ENCODE peak calls at places on chromosome 3, in six cellular contexts. One of them, this sample, is unnamed.

GRCh38 chr3:133703915-133704314 is 42.2 kb upstream of the TOPBP1 start:
- DNase-seq in thyroid gland: no peak
- DNase-seq in psoas muscle: no peak
- DNase-seq in fibroblast of the aortic adventitia: no peak
- DNase-seq in OCI-LY7: no peak
- DNase-seq in lower leg skin: no peak
- DNase-seq in this sample: no peak

GRCh38 chr3:146581877-146582508 is 23.2 kb downstream of the PLSCR5 start:
- DNase-seq in thyroid gland: no peak
- DNase-seq in psoas muscle: no peak
- DNase-seq in fibroblast of the aortic adventitia: peak
- DNase-seq in OCI-LY7: no peak
- DNase-seq in lower leg skin: no peak
- DNase-seq in this sample: no peak

GRCh38 chr3:16866447-16867025 is 18.2 kb upstream of the PLCL2 start:
- DNase-seq in thyroid gland: no peak
- DNase-seq in psoas muscle: no peak
- DNase-seq in fibroblast of the aortic adventitia: no peak
- DNase-seq in OCI-LY7: peak
- DNase-seq in lower leg skin: no peak
- DNase-seq in this sample: peak

GRCh38 chr3:15989419-15989818 is 185.1 kb upstream of the GALNT15 start:
- DNase-seq in thyroid gland: no peak
- DNase-seq in psoas muscle: no peak
- DNase-seq in fibroblast of the aortic adventitia: no peak
- DNase-seq in OCI-LY7: peak
- DNase-seq in lower leg skin: no peak
- DNase-seq in this sample: no peak

GRCh38 chr3:4021162-4021561 is 221.9 kb downstream of the LRRN1 start:
- DNase-seq in thyroid gland: no peak
- DNase-seq in psoas muscle: no peak
- DNase-seq in fibroblast of the aortic adventitia: no peak
- DNase-seq in OCI-LY7: no peak
- DNase-seq in lower leg skin: no peak
- DNase-seq in this sample: no peak

GRCh38 chr3:119575507-119575906 is 3.8 kb upstream of the ADPRH start:
- DNase-seq in thyroid gland: no peak
- DNase-seq in psoas muscle: no peak
- DNase-seq in fibroblast of the aortic adventitia: no peak
- DNase-seq in OCI-LY7: no peak
- DNase-seq in lower leg skin: no peak
- DNase-seq in this sample: no peak

GRCh38 chr3:184005981-184006507 is 11.6 kb downstream of the ABCC5 start:
- DNase-seq in thyroid gland: peak
- DNase-seq in psoas muscle: peak
- DNase-seq in fibroblast of the aortic adventitia: peak
- DNase-seq in OCI-LY7: peak
- DNase-seq in lower leg skin: peak
- DNase-seq in this sample: peak

GRCh38 chr3:196175717-196176116 is 35.5 kb downstream of the ZDHHC19 start:
- DNase-seq in thyroid gland: no peak
- DNase-seq in psoas muscle: peak
- DNase-seq in fibroblast of the aortic adventitia: no peak
- DNase-seq in OCI-LY7: no peak
- DNase-seq in lower leg skin: no peak
- DNase-seq in this sample: no peak

GRCh38 chr3:158127250-158128219 is 17.6 kb downstream of the RSRC1 start:
- DNase-seq in thyroid gland: no peak
- DNase-seq in psoas muscle: no peak
- DNase-seq in fibroblast of the aortic adventitia: peak
- DNase-seq in OCI-LY7: no peak
- DNase-seq in lower leg skin: no peak
- DNase-seq in this sample: peak

GRCh38 chr3:57756528-57757401 is 656 bp downstream of the SLMAP start:
- DNase-seq in thyroid gland: peak
- DNase-seq in psoas muscle: peak
- DNase-seq in fibroblast of the aortic adventitia: peak
- DNase-seq in OCI-LY7: peak
- DNase-seq in lower leg skin: peak
- DNase-seq in this sample: peak

GRCh38 chr3:104178695-104179094 is 1188.0 kb upstream of the ALCAM start:
- DNase-seq in thyroid gland: no peak
- DNase-seq in psoas muscle: no peak
- DNase-seq in fibroblast of the aortic adventitia: no peak
- DNase-seq in OCI-LY7: no peak
- DNase-seq in lower leg skin: no peak
- DNase-seq in this sample: no peak

GRCh38 chr3:13086594-13086993 is 13.4 kb upstream of the IQSEC1 start:
- DNase-seq in thyroid gland: no peak
- DNase-seq in psoas muscle: no peak
- DNase-seq in fibroblast of the aortic adventitia: no peak
- DNase-seq in OCI-LY7: peak
- DNase-seq in lower leg skin: no peak
- DNase-seq in this sample: no peak

GRCh38 chr3:12476238-12476897 is 7.9 kb upstream of the TSEN2 start:
- DNase-seq in thyroid gland: no peak
- DNase-seq in psoas muscle: no peak
- DNase-seq in fibroblast of the aortic adventitia: peak
- DNase-seq in OCI-LY7: no peak
- DNase-seq in lower leg skin: no peak
- DNase-seq in this sample: peak

GRCh38 chr3:131458653-131459052 is 44.1 kb downstream of the MRPL3 start:
- DNase-seq in thyroid gland: no peak
- DNase-seq in psoas muscle: no peak
- DNase-seq in fibroblast of the aortic adventitia: no peak
- DNase-seq in OCI-LY7: no peak
- DNase-seq in lower leg skin: no peak
- DNase-seq in this sample: no peak

GRCh38 chr3:11627612-11628011 is 16.1 kb downstream of the VGLL4 start:
- DNase-seq in thyroid gland: no peak
- DNase-seq in psoas muscle: no peak
- DNase-seq in fibroblast of the aortic adventitia: no peak
- DNase-seq in OCI-LY7: no peak
- DNase-seq in lower leg skin: no peak
- DNase-seq in this sample: no peak

GRCh38 chr3:29286841-29287240 is 6.0 kb downstream of the RBMS3 start:
- DNase-seq in thyroid gland: no peak
- DNase-seq in psoas muscle: no peak
- DNase-seq in fibroblast of the aortic adventitia: peak
- DNase-seq in OCI-LY7: no peak
- DNase-seq in lower leg skin: no peak
- DNase-seq in this sample: peak

GRCh38 chr3:195877136-195877715 is 31.1 kb downstream of the TNK2 start:
- DNase-seq in thyroid gland: no peak
- DNase-seq in psoas muscle: peak
- DNase-seq in fibroblast of the aortic adventitia: no peak
- DNase-seq in OCI-LY7: no peak
- DNase-seq in lower leg skin: no peak
- DNase-seq in this sample: no peak

GRCh38 chr3:58628823-58629562 is 37.6 kb downstream of the FAM3D start:
- DNase-seq in thyroid gland: no peak
- DNase-seq in psoas muscle: peak
- DNase-seq in fibroblast of the aortic adventitia: peak
- DNase-seq in OCI-LY7: no peak
- DNase-seq in lower leg skin: peak
- DNase-seq in this sample: peak

GRCh38 chr3:124859025-124859424 is 28.1 kb downstream of the ITGB5 start:
- DNase-seq in thyroid gland: no peak
- DNase-seq in psoas muscle: no peak
- DNase-seq in fibroblast of the aortic adventitia: peak
- DNase-seq in OCI-LY7: no peak
- DNase-seq in lower leg skin: no peak
- DNase-seq in this sample: peak

GRCh38 chr3:33030802-33031201 is 66.1 kb downstream of the GLB1 start:
- DNase-seq in thyroid gland: no peak
- DNase-seq in psoas muscle: no peak
- DNase-seq in fibroblast of the aortic adventitia: no peak
- DNase-seq in OCI-LY7: no peak
- DNase-seq in lower leg skin: no peak
- DNase-seq in this sample: no peak

DNA sequence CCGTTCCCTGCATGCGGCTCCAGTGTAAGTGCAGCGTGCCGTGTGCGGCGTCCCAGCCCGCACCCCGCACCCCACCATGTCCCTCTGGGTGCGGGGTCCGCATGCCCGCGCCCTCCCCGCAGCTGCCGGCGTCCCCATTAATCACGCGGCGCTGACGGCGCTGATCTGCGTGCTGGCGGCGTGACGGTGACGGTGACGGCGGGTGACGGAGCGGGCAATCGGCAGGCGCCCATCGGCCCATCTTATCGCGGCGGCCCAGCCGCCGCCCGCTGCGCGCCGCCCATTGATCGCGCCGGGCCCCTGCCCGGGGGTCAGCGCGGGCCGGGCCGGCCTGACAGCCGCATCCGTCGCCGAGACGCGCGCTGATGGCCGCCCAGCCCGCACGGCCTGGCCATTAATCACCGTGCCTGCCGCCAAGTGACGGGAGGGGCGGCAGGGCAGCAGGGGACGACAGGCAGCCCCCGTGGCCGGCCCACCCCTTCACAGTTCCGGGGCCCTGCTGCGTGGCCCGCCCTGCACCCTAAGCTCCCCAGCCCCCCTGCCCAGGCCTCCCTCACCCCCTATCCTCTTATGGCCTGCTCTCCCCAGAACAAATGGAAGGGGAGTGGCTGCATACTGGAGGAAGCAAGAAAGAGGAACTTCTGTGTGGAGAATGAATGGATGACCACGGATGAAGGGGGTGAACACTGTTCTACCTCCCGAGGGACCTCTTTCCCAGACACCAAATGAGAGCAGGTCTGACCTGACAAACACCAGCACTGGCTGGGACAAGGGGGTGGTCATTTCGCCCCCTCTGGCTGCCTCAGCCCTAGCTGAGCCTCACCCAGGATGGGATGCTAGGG is 24.8 kb downstream of the SEC61A1 start:
- DNase-seq in thyroid gland: no peak
- DNase-seq in psoas muscle: peak
- DNase-seq in fibroblast of the aortic adventitia: no peak
- DNase-seq in OCI-LY7: no peak
- DNase-seq in lower leg skin: no peak
- DNase-seq in this sample: no peak
- H3K4me3 ChIP-seq in thyroid gland: no peak
- H3K4me3 ChIP-seq in psoas muscle: peak
- H3K4me3 ChIP-seq in fibroblast of the aortic adventitia: peak
- H3K4me3 ChIP-seq in OCI-LY7: no peak
- H3K4me3 ChIP-seq in lower leg skin: peak
- H3K4me3 ChIP-seq in this sample: no peak

DNA sequence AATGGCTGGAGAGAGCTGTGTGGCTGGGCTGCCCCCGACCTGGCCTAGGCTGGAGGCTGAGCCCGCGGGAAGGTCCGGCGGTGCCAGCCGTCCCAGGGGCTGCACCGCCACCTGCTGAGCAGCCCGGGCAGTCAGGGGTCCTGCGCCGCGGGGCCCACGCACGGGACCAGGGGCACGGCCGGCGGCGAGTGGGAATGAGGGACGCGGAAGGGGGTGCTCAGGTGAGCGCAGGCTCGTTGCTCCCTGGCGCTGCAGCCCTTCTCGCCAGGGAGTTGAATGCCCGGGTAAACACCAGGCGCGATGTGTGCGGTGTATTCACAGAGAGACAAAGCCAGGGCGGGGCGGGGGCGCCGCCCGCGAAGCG is 666 bp upstream of the SEMA3F start:
- DNase-seq in thyroid gland: no peak
- DNase-seq in psoas muscle: no peak
- DNase-seq in fibroblast of the aortic adventitia: no peak
- DNase-seq in OCI-LY7: no peak
- DNase-seq in lower leg skin: no peak
- DNase-seq in this sample: no peak
- TF ChIP-seq CTCF in thyroid gland: no peak
- TF ChIP-seq CTCF in psoas muscle: peak
- TF ChIP-seq CTCF in fibroblast of the aortic adventitia: peak
- TF ChIP-seq CTCF in OCI-LY7: peak
- TF ChIP-seq CTCF in lower leg skin: no peak
- TF ChIP-seq CTCF in this sample: peak

GRCh38 chr3:10160925-10161324 is 3.8 kb upstream of the IRAK2 start:
- DNase-seq in thyroid gland: no peak
- DNase-seq in psoas muscle: no peak
- DNase-seq in fibroblast of the aortic adventitia: no peak
- DNase-seq in OCI-LY7: no peak
- DNase-seq in lower leg skin: no peak
- DNase-seq in this sample: no peak

GRCh38 chr3:10166213-10166604 is 1.5 kb downstream of the IRAK2 start:
- DNase-seq in thyroid gland: no peak
- DNase-seq in psoas muscle: no peak
- DNase-seq in fibroblast of the aortic adventitia: no peak
- DNase-seq in OCI-LY7: no peak
- DNase-seq in lower leg skin: no peak
- DNase-seq in this sample: no peak

GRCh38 chr3:10169000-10169496 is 4.3 kb downstream of the IRAK2 start:
- DNase-seq in thyroid gland: no peak
- DNase-seq in psoas muscle: no peak
- DNase-seq in fibroblast of the aortic adventitia: no peak
- DNase-seq in OCI-LY7: no peak
- DNase-seq in lower leg skin: no peak
- DNase-seq in this sample: no peak

GRCh38 chr3:10162147-10162546 is 2.6 kb upstream of the IRAK2 start:
- DNase-seq in thyroid gland: no peak
- DNase-seq in psoas muscle: no peak
- DNase-seq in fibroblast of the aortic adventitia: no peak
- DNase-seq in OCI-LY7: peak
- DNase-seq in lower leg skin: no peak
- DNase-seq in this sample: no peak

DNA sequence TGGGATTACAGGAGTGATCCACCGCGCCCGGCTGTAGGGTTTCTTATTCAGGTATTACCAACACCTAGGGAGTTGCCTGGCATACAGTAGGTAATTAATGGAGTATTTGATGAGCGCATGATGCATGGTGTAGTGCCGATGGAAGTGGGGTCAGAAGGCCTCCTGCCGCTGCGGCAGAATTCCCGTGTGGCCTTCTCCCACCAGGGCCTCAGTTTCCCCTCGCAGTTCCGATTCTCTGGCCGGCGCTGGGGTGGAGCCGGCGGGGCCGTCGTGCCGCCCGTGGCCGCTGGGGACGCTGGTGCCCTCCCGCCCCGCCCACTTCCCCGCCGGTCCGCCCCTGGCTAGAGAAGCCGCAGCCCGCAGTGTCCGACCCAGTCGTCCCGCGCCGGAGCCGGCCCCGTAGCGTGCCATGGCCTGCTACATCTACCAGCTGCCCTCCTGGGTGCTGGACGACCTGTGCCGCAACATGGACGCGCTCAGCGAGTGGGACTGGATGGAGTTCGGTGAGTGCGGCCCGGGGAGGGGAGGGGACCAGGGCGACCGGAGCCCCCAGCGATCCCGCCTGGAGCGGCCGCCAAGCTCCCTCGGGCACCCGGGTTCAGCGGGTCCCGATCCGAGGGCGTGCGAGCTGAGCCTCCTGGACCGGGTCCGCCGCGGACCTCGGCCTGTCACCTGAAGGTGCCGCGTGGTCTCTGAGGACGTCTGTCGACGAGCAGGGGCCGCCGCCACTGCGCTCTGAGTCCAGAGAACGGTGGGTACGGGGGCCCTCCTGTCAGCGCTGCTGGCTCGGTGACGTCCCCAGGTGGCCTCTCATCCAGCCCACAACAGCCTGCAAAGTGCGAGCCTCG is at the start of gene IRAK2:
- DNase-seq in thyroid gland: peak
- DNase-seq in psoas muscle: peak
- DNase-seq in fibroblast of the aortic adventitia: peak
- DNase-seq in OCI-LY7: peak
- DNase-seq in lower leg skin: peak
- DNase-seq in this sample: peak
- H3K4me3 ChIP-seq in thyroid gland: peak
- H3K4me3 ChIP-seq in psoas muscle: peak
- H3K4me3 ChIP-seq in fibroblast of the aortic adventitia: peak
- H3K4me3 ChIP-seq in OCI-LY7: peak
- H3K4me3 ChIP-seq in lower leg skin: peak
- H3K4me3 ChIP-seq in this sample: peak

GRCh38 chr3:112084980-112085697 is 1.1 kb upstream of the C3orf52 start:
- DNase-seq in thyroid gland: no peak
- DNase-seq in psoas muscle: no peak
- DNase-seq in fibroblast of the aortic adventitia: no peak
- DNase-seq in OCI-LY7: no peak
- DNase-seq in lower leg skin: no peak
- DNase-seq in this sample: no peak
- TF ChIP-seq CTCF in thyroid gland: no peak
- TF ChIP-seq CTCF in psoas muscle: no peak
- TF ChIP-seq CTCF in fibroblast of the aortic adventitia: no peak
- TF ChIP-seq CTCF in OCI-LY7: no peak
- TF ChIP-seq CTCF in lower leg skin: no peak
- TF ChIP-seq CTCF in this sample: no peak